ENCODE peak calls at places on chromosomes 5 and 9, in ten cellular contexts. One of them, this sample, is unnamed.

GRCh38 chr9:76557674-76558073 is 98.7 kb downstream of the GCNT1 start:
- DNase-seq in RCC 7860: peak
- DNase-seq in CD4-positive, CD25-positive, alpha-beta regulatory T cell: no peak
- DNase-seq in stimulated activated CD4-positive, alpha-beta T cell treated with anti-CD3 and anti-CD28 coated beads, TNF-alpha, amount 100 ng/mL, for 4 hours: no peak
- DNase-seq in CD8-positive, alpha-beta T cell: no peak
- DNase-seq in nephron progenitor cell: no peak
- DNase-seq in HCEC 1CT: peak
- DNase-seq in HEK293T: no peak
- DNase-seq in substantia nigra: no peak
- DNase-seq in endothelial cell: no peak
- DNase-seq in this sample: no peak

GRCh38 chr5:5207832-5208231 is 67.7 kb downstream of the ADAMTS16 start:
- DNase-seq in CD4-positive, CD25-positive, alpha-beta regulatory T cell: no peak
- DNase-seq in endothelial cell: no peak
- DNase-seq in RCC 7860: no peak
- DNase-seq in substantia nigra: no peak
- DNase-seq in nephron progenitor cell: no peak
- DNase-seq in CD8-positive, alpha-beta T cell: no peak
- DNase-seq in HCEC 1CT: no peak
- DNase-seq in HEK293T: no peak
- DNase-seq in stimulated activated CD4-positive, alpha-beta T cell treated with anti-CD3 and anti-CD28 coated beads, TNF-alpha, amount 100 ng/mL, for 4 hours: no peak
- DNase-seq in this sample: no peak

GRCh38 chr9:37337301-37337905 is 85.1 kb upstream of the GRHPR start:
- DNase-seq in substantia nigra: no peak
- DNase-seq in CD8-positive, alpha-beta T cell: no peak
- DNase-seq in HEK293T: no peak
- DNase-seq in nephron progenitor cell: no peak
- DNase-seq in endothelial cell: no peak
- DNase-seq in CD4-positive, CD25-positive, alpha-beta regulatory T cell: no peak
- DNase-seq in HCEC 1CT: no peak
- DNase-seq in RCC 7860: no peak
- DNase-seq in stimulated activated CD4-positive, alpha-beta T cell treated with anti-CD3 and anti-CD28 coated beads, TNF-alpha, amount 100 ng/mL, for 4 hours: no peak
- DNase-seq in this sample: no peak

GRCh38 chr9:116687074-116687761 is at the start of gene TRIM32:
- DNase-seq in endothelial cell: peak
- DNase-seq in substantia nigra: peak
- DNase-seq in CD4-positive, CD25-positive, alpha-beta regulatory T cell: peak
- DNase-seq in CD8-positive, alpha-beta T cell: peak
- DNase-seq in HEK293T: peak
- DNase-seq in nephron progenitor cell: peak
- DNase-seq in RCC 7860: no peak
- DNase-seq in HCEC 1CT: peak
- DNase-seq in stimulated activated CD4-positive, alpha-beta T cell treated with anti-CD3 and anti-CD28 coated beads, TNF-alpha, amount 100 ng/mL, for 4 hours: peak
- DNase-seq in this sample: peak

GRCh38 chr5:95960802-95961616 is 642 bp downstream of the ELL2 start:
- DNase-seq in HCEC 1CT: peak
- DNase-seq in endothelial cell: peak
- DNase-seq in RCC 7860: peak
- DNase-seq in CD4-positive, CD25-positive, alpha-beta regulatory T cell: peak
- DNase-seq in nephron progenitor cell: peak
- DNase-seq in HEK293T: peak
- DNase-seq in substantia nigra: peak
- DNase-seq in stimulated activated CD4-positive, alpha-beta T cell treated with anti-CD3 and anti-CD28 coated beads, TNF-alpha, amount 100 ng/mL, for 4 hours: peak
- DNase-seq in CD8-positive, alpha-beta T cell: peak
- DNase-seq in this sample: peak

GRCh38 chr9:93974151-93974550 is 19.0 kb upstream of the BARX1 start:
- DNase-seq in stimulated activated CD4-positive, alpha-beta T cell treated with anti-CD3 and anti-CD28 coated beads, TNF-alpha, amount 100 ng/mL, for 4 hours: no peak
- DNase-seq in RCC 7860: no peak
- DNase-seq in CD4-positive, CD25-positive, alpha-beta regulatory T cell: no peak
- DNase-seq in CD8-positive, alpha-beta T cell: no peak
- DNase-seq in substantia nigra: no peak
- DNase-seq in HCEC 1CT: no peak
- DNase-seq in endothelial cell: no peak
- DNase-seq in HEK293T: no peak
- DNase-seq in nephron progenitor cell: no peak
- DNase-seq in this sample: no peak

GRCh38 chr5:63230754-63231153 is 652.1 kb downstream of the LRRC70 start:
- DNase-seq in endothelial cell: no peak
- DNase-seq in CD4-positive, CD25-positive, alpha-beta regulatory T cell: no peak
- DNase-seq in CD8-positive, alpha-beta T cell: no peak
- DNase-seq in HCEC 1CT: no peak
- DNase-seq in nephron progenitor cell: no peak
- DNase-seq in RCC 7860: no peak
- DNase-seq in HEK293T: no peak
- DNase-seq in stimulated activated CD4-positive, alpha-beta T cell treated with anti-CD3 and anti-CD28 coated beads, TNF-alpha, amount 100 ng/mL, for 4 hours: no peak
- DNase-seq in substantia nigra: no peak
- DNase-seq in this sample: no peak

GRCh38 chr5:73327908-73328455 is 120.6 kb downstream of the FOXD1 start:
- DNase-seq in RCC 7860: peak
- DNase-seq in nephron progenitor cell: no peak
- DNase-seq in CD8-positive, alpha-beta T cell: no peak
- DNase-seq in substantia nigra: no peak
- DNase-seq in stimulated activated CD4-positive, alpha-beta T cell treated with anti-CD3 and anti-CD28 coated beads, TNF-alpha, amount 100 ng/mL, for 4 hours: no peak
- DNase-seq in HCEC 1CT: peak
- DNase-seq in CD4-positive, CD25-positive, alpha-beta regulatory T cell: no peak
- DNase-seq in HEK293T: no peak
- DNase-seq in endothelial cell: no peak
- DNase-seq in this sample: no peak

GRCh38 chr5:113166710-113167366 is 190.2 kb downstream of the DCP2 start:
- DNase-seq in stimulated activated CD4-positive, alpha-beta T cell treated with anti-CD3 and anti-CD28 coated beads, TNF-alpha, amount 100 ng/mL, for 4 hours: no peak
- DNase-seq in nephron progenitor cell: no peak
- DNase-seq in endothelial cell: no peak
- DNase-seq in substantia nigra: no peak
- DNase-seq in HCEC 1CT: peak
- DNase-seq in CD8-positive, alpha-beta T cell: no peak
- DNase-seq in RCC 7860: peak
- DNase-seq in CD4-positive, CD25-positive, alpha-beta regulatory T cell: no peak
- DNase-seq in HEK293T: no peak
- DNase-seq in this sample: no peak

This sample was measured in central memory CD4-positive, alpha-beta T cell.